ENCODE peak calls at places on chromosomes 6 and 20, in five cellular contexts. G is uterus, S is HCT116, M is stomach, F is heart left ventricle. K is an unnamed sample.

GRCh38 chr6:138115877-138116660 is 8.8 kb upstream of the PERP start:
- DNase-seq in G (peak; percentile 21), S (peak; percentile 58), M (peak; percentile 64), F (peak; percentile 57), K (peak; percentile 64)

GRCh38 chr20:32970115-32970972 is 33.9 kb downstream of the SUN5 start:
- DNase-seq in G (no peak), S (no peak), M (no peak), F (no peak), K (peak; percentile 6)

GRCh38 chr6:144087789-144088426 is 7.5 kb downstream of the SF3B5 start:
- DNase-seq in G (no peak), S (no peak), M (no peak), F (no peak), K (no peak)

GRCh38 chr20:17036546-17036945 is 190.3 kb upstream of the PCSK2 start:
- DNase-seq in G (no peak), S (no peak), M (no peak), F (no peak), K (no peak)

GRCh38 chr20:36827541-36828279 is 48.2 kb upstream of the TLDC2 start:
- DNase-seq in G (no peak), S (no peak), M (no peak), F (peak; percentile 73), K (peak; percentile 92)

GRCh38 chr6:5173862-5174643 is 86.7 kb downstream of the LYRM4 start:
- DNase-seq in G (no peak), S (no peak), M (no peak), F (no peak), K (no peak)

GRCh38 chr6:80638222-80639055 is 532.0 kb downstream of the BCKDHB start:
- DNase-seq in G (no peak), S (peak; percentile 81), M (peak; percentile 53), F (no peak), K (no peak)

GRCh38 chr6:53922571-53922981 is 127.8 kb downstream of the LRRC1 start:
- DNase-seq in G (no peak), S (no peak), M (no peak), F (no peak), K (no peak)

GRCh38 chr6:41675176-41675767 is 37.0 kb downstream of the MDFI start:
- DNase-seq in G (no peak), S (no peak), M (no peak), F (no peak), K (no peak)

GRCh38 chr6:139679516-139680179 is 305.2 kb upstream of the CITED2 start:
- DNase-seq in G (no peak), S (no peak), M (no peak), F (no peak), K (no peak)

GRCh38 chr20:3710027-3710426 is 2.4 kb downstream of the SIGLEC1 start:
- DNase-seq in G (no peak), S (no peak), M (no peak), F (peak; percentile 75), K (no peak)

GRCh38 chr6:148507774-148508173 is 165.1 kb downstream of the SASH1 start:
- DNase-seq in G (no peak), S (no peak), M (no peak), F (no peak), K (peak; percentile 66)
- TF ChIP-seq POLR2A in G (peak; percentile 25), S (no peak), M (no peak), F (no peak), K (no peak)

GRCh38 chr20:61918548-61918947 is 147.1 kb downstream of the TAF4 start:
- DNase-seq in G (no peak), S (no peak), M (no peak), F (peak; percentile 53), K (no peak)
- TF ChIP-seq CTCF in G (no peak), S (peak; percentile 50), M (no peak), F (no peak), K (no peak)

GRCh38 chr6:142213402-142213801 is 66.3 kb downstream of the VTA1 start:
- DNase-seq in G (no peak), S (no peak), M (no peak), F (no peak), K (no peak)
- H3K36me3 ChIP-seq in G (no peaks in the 10 kb centered on the region), S (peaks cover 28% of the 10 kb centered on the region), M (peaks cover 11% of the 10 kb centered on the region), F (peaks cover 43% of the 10 kb centered on the region), K (no peaks in the 10 kb centered on the region)

DNA sequence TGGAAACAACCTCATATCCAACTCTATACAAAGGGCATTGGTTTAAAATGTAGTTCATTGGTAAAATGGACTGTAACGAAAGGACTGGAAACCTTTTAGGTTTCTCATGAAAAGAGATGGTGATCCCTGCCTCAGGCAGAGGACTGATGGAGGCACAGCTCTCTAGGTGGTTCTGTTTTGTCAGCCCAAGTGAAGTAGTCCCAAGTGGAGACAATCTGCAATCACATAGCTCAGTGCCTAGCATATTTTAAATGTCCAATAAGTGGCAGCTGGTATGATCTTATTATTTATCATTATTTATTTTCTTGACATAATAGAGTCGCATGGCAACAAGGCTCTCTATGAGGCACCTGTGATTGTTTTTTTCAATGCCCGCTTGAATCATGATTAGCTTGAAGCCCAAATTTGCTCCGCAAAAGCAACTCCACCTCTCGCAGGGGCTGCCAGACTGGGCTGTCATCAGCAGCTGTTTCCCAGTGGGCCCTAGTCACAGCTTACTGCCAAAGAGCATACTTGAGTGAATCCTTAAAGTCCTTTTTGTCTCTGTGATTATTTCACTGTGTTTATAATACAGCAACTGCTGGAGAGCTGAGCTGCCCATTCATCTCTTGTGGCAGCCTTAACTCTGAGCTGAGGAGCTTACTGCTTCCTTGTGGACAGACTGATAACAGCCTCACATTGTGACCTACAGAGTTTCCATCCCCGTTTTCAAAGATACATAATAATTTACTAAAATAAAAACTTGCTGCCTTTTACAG is 19.7 kb upstream of the ENPP1 start:
- DNase-seq in G (peak; percentile 36), S (no peak), M (no peak), F (no peak), K (no peak)
- TF ChIP-seq POLR2A in G (no peak), S (no peak), M (no peak), F (no peak), K (no peak)